ENCODE peak calls at places on chromosome 17, in eight cellular contexts. K is T follicular helper cell; Y is effector CD4-positive, alpha-beta T cell; J is nephron progenitor cell; S is NCI-H345; Q is activated CD4-positive, alpha-beta T cell treated with anti-CD3 and anti-CD28 coated beads, Interleukin-2, amount 10 ng/mL, durations not matched to agents 24 days and 14 days; D is NCI-H2227 treated with DMSO at 0.1 percent for 48 hours; N is stomach. O is an unnamed sample.

GRCh38 chr17:57604771-57605733 is 140.0 kb downstream of the CCDC182 start:
- DNase-seq in K (peak), Y (peak), J (peak), S (peak), Q (peak), D (peak), N (peak), O (peak)

GRCh38 chr17:32445075-32445427 is 741 bp downstream of the PSMD11 start:
- DNase-seq in K (peak), Y (no peak), J (peak), S (peak), Q (no peak), D (no peak), N (peak), O (peak)

GRCh38 chr17:6559753-6560215 is 3.4 kb upstream of the PITPNM3 start:
- DNase-seq in K (no peak), Y (no peak), J (no peak), S (no peak), Q (no peak), D (no peak), N (no peak), O (no peak)

GRCh38 chr17:45282683-45283644 is 21.1 kb upstream of the SPATA32 start:
- DNase-seq in K (no peak), Y (no peak), J (no peak), S (peak), Q (no peak), D (no peak), N (no peak), O (peak)

GRCh38 chr17:8679136-8679535 is 48.6 kb upstream of the MYH10 start:
- DNase-seq in K (no peak), Y (no peak), J (no peak), S (no peak), Q (no peak), D (no peak), N (no peak), O (no peak)

GRCh38 chr17:6473128-6473767 is 29.0 kb downstream of the PIMREG start:
- DNase-seq in K (peak), Y (peak), J (peak), S (peak), Q (peak), D (peak), N (peak), O (peak)

GRCh38 chr17:37568350-37569053 is 40.7 kb downstream of the SYNRG start:
- DNase-seq in K (no peak), Y (no peak), J (no peak), S (no peak), Q (no peak), D (no peak), N (no peak), O (no peak)

GRCh38 chr17:44522883-44523671 is 19.9 kb upstream of the GPATCH8 start:
- DNase-seq in K (peak), Y (peak), J (peak), S (peak), Q (peak), D (no peak), N (peak), O (peak)

GRCh38 chr17:78589885-78590284 is 12.7 kb upstream of the DNAH17 start:
- DNase-seq in K (no peak), Y (no peak), J (no peak), S (no peak), Q (no peak), D (no peak), N (no peak), O (no peak)

GRCh38 chr17:41635121-41636097 is 11.0 kb upstream of the KRT17 start:
- DNase-seq in K (no peak), Y (no peak), J (no peak), S (no peak), Q (no peak), D (no peak), N (peak), O (peak)

GRCh38 chr17:47223007-47223406 is 13.9 kb downstream of the MYL4 start:
- DNase-seq in K (no peak), Y (no peak), J (no peak), S (no peak), Q (no peak), D (no peak), N (no peak), O (no peak)

GRCh38 chr17:66632716-66633115 is 202.2 kb upstream of the CACNG5 start:
- DNase-seq in K (no peak), Y (no peak), J (no peak), S (no peak), Q (no peak), D (no peak), N (no peak), O (no peak)